ENCODE peak calls at places on chromosomes 2 and 18, in five cellular contexts. One of them, this sample, is unnamed.

GRCh38 chr2:202831241-202831997 is 40.1 kb downstream of the ICA1L start:
- DNase-seq in AG09309: peak
- DNase-seq in cardiac fibroblast: peak
- DNase-seq in astrocyte of the spinal cord: peak
- DNase-seq in fibroblast of lung: peak
- DNase-seq in this sample: peak

GRCh38 chr2:203225423-203226039 is 13.3 kb upstream of the CYP20A1 start:
- DNase-seq in fibroblast of lung: peak
- DNase-seq in astrocyte of the spinal cord: no peak
- DNase-seq in AG09309: no peak
- DNase-seq in cardiac fibroblast: peak
- DNase-seq in this sample: no peak

GRCh38 chr18:24941164-24941951 is 410.6 kb downstream of the ZNF521 start:
- DNase-seq in AG09309: no peak
- DNase-seq in fibroblast of lung: no peak
- DNase-seq in cardiac fibroblast: no peak
- DNase-seq in astrocyte of the spinal cord: no peak
- DNase-seq in this sample: no peak

GRCh38 chr2:130261970-130262760 is 63.9 kb upstream of the TUBA3E start:
- DNase-seq in AG09309: no peak
- DNase-seq in astrocyte of the spinal cord: no peak
- DNase-seq in fibroblast of lung: no peak
- DNase-seq in cardiac fibroblast: peak
- DNase-seq in this sample: no peak

GRCh38 chr2:69216535-69217332 is 170.3 kb downstream of the GFPT1 start:
- DNase-seq in AG09309: peak
- DNase-seq in astrocyte of the spinal cord: peak
- DNase-seq in cardiac fibroblast: peak
- DNase-seq in fibroblast of lung: peak
- DNase-seq in this sample: no peak

GRCh38 chr2:129347486-129348217 is 631.8 kb upstream of the RAB6C start:
- DNase-seq in fibroblast of lung: no peak
- DNase-seq in cardiac fibroblast: no peak
- DNase-seq in astrocyte of the spinal cord: no peak
- DNase-seq in AG09309: no peak
- DNase-seq in this sample: peak

GRCh38 chr18:48831113-48831759 is 119.5 kb downstream of the SMAD7 start:
- DNase-seq in fibroblast of lung: no peak
- DNase-seq in AG09309: no peak
- DNase-seq in astrocyte of the spinal cord: no peak
- DNase-seq in cardiac fibroblast: no peak
- DNase-seq in this sample: no peak

GRCh38 chr2:20664431-20665260 is 2.3 kb upstream of the GDF7 start:
- DNase-seq in fibroblast of lung: no peak
- DNase-seq in astrocyte of the spinal cord: no peak
- DNase-seq in cardiac fibroblast: no peak
- DNase-seq in AG09309: no peak
- DNase-seq in this sample: no peak

GRCh38 chr18:56391933-56392590 is 246.3 kb downstream of the TXNL1 start:
- DNase-seq in fibroblast of lung: no peak
- DNase-seq in astrocyte of the spinal cord: no peak
- DNase-seq in cardiac fibroblast: no peak
- DNase-seq in AG09309: no peak
- DNase-seq in this sample: no peak

GRCh38 chr2:33314541-33314940 is 161.9 kb upstream of the RASGRP3 start:
- DNase-seq in AG09309: no peak
- DNase-seq in astrocyte of the spinal cord: no peak
- DNase-seq in cardiac fibroblast: no peak
- DNase-seq in fibroblast of lung: no peak
- DNase-seq in this sample: no peak

GRCh38 chr18:33605250-33605649 is 27.2 kb downstream of the ASXL3 start:
- DNase-seq in fibroblast of lung: no peak
- DNase-seq in AG09309: no peak
- DNase-seq in cardiac fibroblast: no peak
- DNase-seq in astrocyte of the spinal cord: no peak
- DNase-seq in this sample: no peak

GRCh38 chr2:16285813-16286510 is 345.6 kb downstream of the MYCN start:
- DNase-seq in astrocyte of the spinal cord: no peak
- DNase-seq in fibroblast of lung: no peak
- DNase-seq in cardiac fibroblast: no peak
- DNase-seq in AG09309: no peak
- DNase-seq in this sample: no peak

DNA sequence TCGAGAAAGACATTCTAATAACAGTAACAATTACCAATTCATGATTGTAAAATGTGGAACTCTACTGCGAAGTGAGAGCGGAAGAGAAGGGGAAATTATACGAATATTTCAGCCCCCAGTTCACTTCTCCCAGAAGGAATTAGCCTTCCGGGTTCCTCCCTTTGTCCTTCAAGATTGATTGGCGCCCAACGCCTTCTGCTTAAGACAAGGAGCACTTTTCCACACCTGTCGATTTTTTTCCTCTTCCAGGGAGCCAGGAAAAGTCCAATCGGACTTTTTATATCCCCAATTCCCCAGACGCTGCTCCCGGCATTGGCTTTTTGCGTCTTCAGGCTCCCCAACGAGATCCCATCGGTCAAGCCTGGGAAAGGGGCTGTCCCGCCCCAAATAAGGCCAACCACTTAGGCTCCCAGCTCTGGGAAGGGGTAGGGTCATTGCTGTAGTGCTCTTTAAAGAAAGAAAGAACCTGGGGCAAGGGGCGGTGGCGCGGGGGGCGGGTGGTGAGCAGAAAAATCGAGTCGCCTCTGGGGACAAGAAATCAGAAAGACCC is 1.5 kb downstream of the DSC2 start:
- DNase-seq in AG09309: no peak
- DNase-seq in fibroblast of lung: no peak
- DNase-seq in astrocyte of the spinal cord: no peak
- DNase-seq in cardiac fibroblast: no peak
- DNase-seq in this sample: peak
- H3K4me3 ChIP-seq in AG09309: no peak
- H3K4me3 ChIP-seq in fibroblast of lung: no peak
- H3K4me3 ChIP-seq in astrocyte of the spinal cord: peak
- H3K4me3 ChIP-seq in cardiac fibroblast: peak
- H3K4me3 ChIP-seq in this sample: no peak

DNA sequence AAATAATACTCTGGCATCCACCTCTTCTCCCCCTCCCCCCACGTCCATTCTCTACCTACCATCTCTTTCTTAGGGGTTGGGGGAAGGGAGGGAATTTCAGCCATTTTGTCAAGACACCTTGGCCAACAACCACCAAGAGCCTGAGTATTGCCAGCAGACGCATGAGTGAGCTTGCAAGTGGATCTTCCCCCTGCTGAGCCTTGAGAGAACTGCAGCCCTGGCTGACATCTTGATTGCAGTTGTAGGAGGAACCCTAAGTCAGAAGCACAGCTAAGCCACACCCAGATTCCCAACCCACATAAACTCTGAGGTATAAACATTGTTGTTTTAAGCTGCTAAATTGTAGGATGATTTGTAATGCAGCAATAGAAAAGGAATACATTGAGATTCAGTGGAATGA is 165.6 kb downstream of the TMEFF2 start:
- DNase-seq in AG09309: no peak
- DNase-seq in astrocyte of the spinal cord: no peak
- DNase-seq in cardiac fibroblast: peak
- DNase-seq in fibroblast of lung: no peak
- DNase-seq in this sample: no peak
- TF ChIP-seq CTCF in AG09309: peak
- TF ChIP-seq CTCF in astrocyte of the spinal cord: peak
- TF ChIP-seq CTCF in cardiac fibroblast: peak
- TF ChIP-seq CTCF in fibroblast of lung: peak
- TF ChIP-seq CTCF in this sample: peak

DNA sequence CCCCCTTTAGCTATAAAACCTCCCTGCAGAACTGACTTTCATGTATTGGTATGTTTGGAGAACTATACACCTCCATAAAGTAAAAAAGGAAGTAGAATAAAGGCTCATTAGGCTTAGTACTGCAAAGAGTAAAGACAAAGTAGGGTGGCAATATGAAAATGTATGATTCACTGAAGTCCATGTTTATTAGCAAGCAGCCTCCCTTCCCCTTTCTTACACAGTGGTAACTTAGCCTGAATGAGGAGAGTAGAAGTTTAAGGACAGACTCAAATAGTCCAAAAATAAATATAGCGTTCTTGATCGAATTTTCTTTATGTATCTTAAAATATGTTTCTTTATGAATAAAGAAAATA is 1.5 kb downstream of the ZNF804A start:
- DNase-seq in AG09309: no peak
- DNase-seq in cardiac fibroblast: no peak
- DNase-seq in astrocyte of the spinal cord: peak
- DNase-seq in fibroblast of lung: peak
- DNase-seq in this sample: no peak
- H3K4me3 ChIP-seq in AG09309: no peak
- H3K4me3 ChIP-seq in cardiac fibroblast: no peak
- H3K4me3 ChIP-seq in astrocyte of the spinal cord: peak
- H3K4me3 ChIP-seq in fibroblast of lung: peak
- H3K4me3 ChIP-seq in this sample: peak

GRCh38 chr2:34910018-34910417 is 1310.9 kb upstream of the FAM98A start:
- DNase-seq in cardiac fibroblast: no peak
- DNase-seq in fibroblast of lung: no peak
- DNase-seq in astrocyte of the spinal cord: no peak
- DNase-seq in AG09309: no peak
- DNase-seq in this sample: no peak

GRCh38 chr2:34912084-34912483 is 1313.0 kb upstream of the FAM98A start:
- DNase-seq in cardiac fibroblast: no peak
- DNase-seq in fibroblast of lung: no peak
- DNase-seq in astrocyte of the spinal cord: no peak
- DNase-seq in AG09309: no peak
- DNase-seq in this sample: peak

DNA sequence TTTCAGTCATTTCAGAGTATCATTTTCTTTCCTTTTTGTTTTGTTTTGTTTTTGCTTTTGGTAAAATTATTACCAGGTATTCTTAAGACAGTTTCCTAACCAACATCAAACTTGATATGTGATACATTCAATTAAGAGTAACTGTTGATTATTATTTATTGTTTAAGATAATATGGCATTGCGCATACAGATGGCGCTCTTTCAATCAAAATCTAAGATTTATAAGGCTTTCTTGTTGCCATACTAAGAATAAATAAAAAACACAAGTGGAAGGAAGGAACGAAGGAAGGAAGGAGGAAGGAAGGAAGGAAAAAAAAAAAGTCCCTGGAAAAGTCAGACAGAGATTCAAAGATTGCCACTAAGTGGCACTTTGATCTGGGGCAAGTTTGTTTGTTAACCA is 1308.7 kb upstream of the FAM98A start:
- DNase-seq in astrocyte of the spinal cord: no peak
- DNase-seq in cardiac fibroblast: no peak
- DNase-seq in fibroblast of lung: no peak
- DNase-seq in AG09309: no peak
- DNase-seq in this sample: no peak
- TF ChIP-seq CTCF in astrocyte of the spinal cord: no peak
- TF ChIP-seq CTCF in cardiac fibroblast: no peak
- TF ChIP-seq CTCF in fibroblast of lung: no peak
- TF ChIP-seq CTCF in AG09309: no peak
- TF ChIP-seq CTCF in this sample: no peak

DNA sequence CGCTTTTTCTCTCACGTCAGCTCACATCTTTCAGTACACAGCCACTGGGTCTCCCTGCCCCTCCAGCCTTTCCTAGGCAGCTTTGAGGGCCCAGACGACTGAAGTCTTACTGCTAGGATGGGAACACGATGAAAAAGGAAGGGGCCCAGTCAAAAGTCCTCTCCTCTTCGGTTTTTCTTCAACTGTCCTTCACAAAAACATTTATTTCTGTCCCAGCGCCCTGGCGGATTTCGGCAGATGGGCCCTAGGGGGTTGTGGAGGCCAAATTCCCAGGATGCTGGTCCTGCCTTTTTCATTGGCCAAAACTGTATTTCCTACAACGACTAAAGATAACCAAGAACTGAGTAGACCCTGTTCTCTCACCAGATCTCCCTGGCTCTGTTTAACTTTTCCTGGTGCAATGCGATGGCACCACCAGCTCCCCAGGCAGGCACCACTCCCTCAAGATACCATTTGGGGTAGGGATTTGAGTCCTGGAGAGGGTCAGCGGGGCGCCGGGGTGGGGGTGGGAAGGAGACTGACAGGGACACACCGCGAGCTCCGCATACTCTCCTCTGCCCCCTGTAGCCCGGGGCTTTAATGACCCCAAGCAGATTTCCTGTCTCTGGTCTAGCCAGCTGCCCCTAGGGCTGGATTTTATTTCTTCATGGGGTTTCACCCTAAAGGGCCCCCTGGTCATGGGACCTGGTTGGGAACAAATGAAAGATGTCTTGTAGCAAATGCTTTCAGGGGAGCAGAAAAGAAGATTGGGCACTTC is 7.4 kb downstream of the SIX2 start:
- DNase-seq in AG09309: no peak
- DNase-seq in cardiac fibroblast: no peak
- DNase-seq in fibroblast of lung: no peak
- DNase-seq in astrocyte of the spinal cord: no peak
- DNase-seq in this sample: no peak
- H3K4me3 ChIP-seq in AG09309: peak
- H3K4me3 ChIP-seq in cardiac fibroblast: peak
- H3K4me3 ChIP-seq in fibroblast of lung: peak
- H3K4me3 ChIP-seq in astrocyte of the spinal cord: peak
- H3K4me3 ChIP-seq in this sample: no peak

GRCh38 chr18:46627136-46627535 is 29.9 kb downstream of the LOXHD1 start:
- DNase-seq in fibroblast of lung: no peak
- DNase-seq in AG09309: no peak
- DNase-seq in astrocyte of the spinal cord: no peak
- DNase-seq in cardiac fibroblast: no peak
- DNase-seq in this sample: no peak
- TF ChIP-seq CTCF in fibroblast of lung: no peak
- TF ChIP-seq CTCF in AG09309: no peak
- TF ChIP-seq CTCF in astrocyte of the spinal cord: no peak
- TF ChIP-seq CTCF in cardiac fibroblast: no peak
- TF ChIP-seq CTCF in this sample: no peak

GRCh38 chr2:86315084-86315483 is 22.3 kb downstream of the REEP1 start:
- DNase-seq in astrocyte of the spinal cord: no peak
- DNase-seq in fibroblast of lung: no peak
- DNase-seq in cardiac fibroblast: no peak
- DNase-seq in AG09309: no peak
- DNase-seq in this sample: no peak

GRCh38 chr2:86323273-86323672 is 14.2 kb downstream of the REEP1 start:
- DNase-seq in astrocyte of the spinal cord: no peak
- DNase-seq in fibroblast of lung: no peak
- DNase-seq in cardiac fibroblast: no peak
- DNase-seq in AG09309: no peak
- DNase-seq in this sample: no peak

GRCh38 chr2:86314125-86314524 is 23.3 kb downstream of the REEP1 start:
- DNase-seq in AG09309: no peak
- DNase-seq in cardiac fibroblast: no peak
- DNase-seq in astrocyte of the spinal cord: no peak
- DNase-seq in fibroblast of lung: no peak
- DNase-seq in this sample: no peak

DNA sequence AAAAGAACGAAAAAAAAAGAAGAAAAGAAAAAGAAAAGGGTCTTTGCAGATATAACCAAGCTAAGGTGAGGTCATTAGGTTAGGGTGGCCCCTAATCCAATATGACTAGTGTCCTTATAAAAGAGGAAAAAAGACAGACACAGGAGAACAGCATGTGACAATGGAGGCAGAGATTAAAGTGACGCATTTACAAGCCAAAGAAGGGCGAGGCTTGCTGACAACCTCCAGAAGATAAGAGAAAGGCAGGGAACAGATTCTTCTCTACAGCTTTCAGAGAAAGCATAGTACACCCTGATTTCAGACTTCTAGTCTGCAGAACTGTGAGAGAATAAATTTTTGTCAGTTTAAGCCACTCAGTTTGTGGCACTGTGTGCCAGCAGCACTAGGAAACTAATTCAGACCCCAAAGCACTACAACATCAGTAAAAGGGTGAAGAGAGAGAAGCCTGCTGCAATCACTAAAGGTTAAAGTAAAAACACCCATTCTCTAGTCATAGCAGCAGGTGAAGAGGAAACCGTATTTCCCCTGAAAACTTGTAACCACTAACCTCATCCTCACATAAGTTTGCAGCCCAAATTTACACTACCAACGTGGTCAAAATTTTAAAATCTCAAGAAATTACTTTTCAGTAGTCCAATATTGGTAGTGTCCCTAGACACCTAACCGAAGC is 17.6 kb downstream of the REEP1 start:
- DNase-seq in astrocyte of the spinal cord: no peak
- DNase-seq in cardiac fibroblast: no peak
- DNase-seq in fibroblast of lung: no peak
- DNase-seq in AG09309: no peak
- DNase-seq in this sample: no peak
- H3K4me3 ChIP-seq in astrocyte of the spinal cord: no peak
- H3K4me3 ChIP-seq in cardiac fibroblast: no peak
- H3K4me3 ChIP-seq in fibroblast of lung: no peak
- H3K4me3 ChIP-seq in AG09309: no peak
- H3K4me3 ChIP-seq in this sample: no peak

This sample was measured in GM06990.